ENCODE peak calls at places on chromosomes 5 and 9, in ten cellular contexts. U, M, C, P, I, J, R, A, T and V are unnamed samples. For H3K36me3 and H3K4me1, the result is how much of the 10 kb centered on the place peaks cover.

GRCh38 chr9:114321759-114322158 is 1.1 kb upstream of the ORM1 start:
- DNase-seq in U (no peak), M (no peak), C (peak), P (no peak), I (no peak), J (no peak), R (no peak), A (no peak), T (peak), V (no peak)

GRCh38 chr9:81906656-81907055 is 21.6 kb upstream of the SPATA31D4 start:
- DNase-seq in U (no peak), M (no peak), C (no peak), P (no peak), I (no peak), J (no peak), R (no peak), A (peak), T (no peak), V (no peak)

GRCh38 chr5:173823721-173824567 is 64.2 kb upstream of the CPEB4 start:
- DNase-seq in U (no peak), M (peak), C (no peak), P (no peak), I (peak), J (peak), R (no peak), A (peak), T (peak), V (no peak)

GRCh38 chr9:136826703-136827582 is 15.3 kb upstream of the AJM1 start:
- DNase-seq in U (no peak), M (no peak), C (peak), P (no peak), I (peak), J (no peak), R (peak), A (no peak), T (no peak), V (no peak)

GRCh38 chr9:108445431-108446018 is 410.3 kb downstream of the ACTL7B start:
- DNase-seq in U (no peak), M (no peak), C (no peak), P (no peak), I (no peak), J (no peak), R (no peak), A (no peak), T (no peak), V (no peak)

GRCh38 chr5:94901071-94901979 is 282.9 kb downstream of the SLF1 start:
- DNase-seq in U (no peak), M (no peak), C (no peak), P (no peak), I (no peak), J (peak), R (no peak), A (peak), T (peak), V (no peak)

GRCh38 chr9:87039809-87040392 is 92.6 kb upstream of the GAS1 start:
- DNase-seq in U (no peak), M (no peak), C (no peak), P (no peak), I (no peak), J (no peak), R (no peak), A (no peak), T (no peak), V (no peak)

GRCh38 chr9:132800038-132800648 is 77.9 kb downstream of the AK8 start:
- DNase-seq in U (peak), M (peak), C (peak), P (peak), I (peak), J (peak), R (peak), A (peak), T (peak), V (peak)

GRCh38 chr9:111904889-111905288 is 8.3 kb downstream of the UGCG start:
- DNase-seq in U (no peak), M (no peak), C (no peak), P (no peak), I (no peak), J (no peak), R (no peak), A (no peak), T (no peak), V (no peak)

GRCh38 chr9:33921967-33922895 is 105.3 kb downstream of the UBE2R2 start:
- DNase-seq in U (no peak), M (no peak), C (peak), P (peak), I (no peak), J (peak), R (no peak), A (peak), T (no peak), V (peak)

GRCh38 chr5:18281947-18282557 is 647.8 kb downstream of the TAF11L14 start:
- DNase-seq in U (no peak), M (no peak), C (no peak), P (no peak), I (no peak), J (peak), R (no peak), A (peak), T (peak), V (peak)

GRCh38 chr5:170636206-170636605 is 132.4 kb downstream of the KCNIP1 start:
- DNase-seq in U (no peak), M (no peak), C (peak), P (no peak), I (no peak), J (no peak), R (no peak), A (no peak), T (no peak), V (no peak)

GRCh38 chr9:136847065-136847826 is 2.0 kb upstream of the PHPT1 start:
- DNase-seq in U (peak), M (peak), C (no peak), P (no peak), I (peak), J (peak), R (peak), A (peak), T (no peak), V (peak)

GRCh38 chr5:173050791-173051190 is 5.4 kb upstream of the CREBRF start:
- DNase-seq in U (no peak), M (no peak), C (no peak), P (no peak), I (no peak), J (no peak), R (no peak), A (no peak), T (peak), V (no peak)

GRCh38 chr5:141105350-141105749 is 5.1 kb downstream of the PCDHB3 start:
- DNase-seq in U (no peak), M (no peak), C (no peak), P (no peak), I (no peak), J (no peak), R (no peak), A (no peak), T (no peak), V (no peak)

GRCh38 chr9:121048618-121049017 is 1.5 kb downstream of the C5 start:
- DNase-seq in U (no peak), M (no peak), C (no peak), P (no peak), I (no peak), J (no peak), R (no peak), A (peak), T (no peak), V (no peak)

DNA sequence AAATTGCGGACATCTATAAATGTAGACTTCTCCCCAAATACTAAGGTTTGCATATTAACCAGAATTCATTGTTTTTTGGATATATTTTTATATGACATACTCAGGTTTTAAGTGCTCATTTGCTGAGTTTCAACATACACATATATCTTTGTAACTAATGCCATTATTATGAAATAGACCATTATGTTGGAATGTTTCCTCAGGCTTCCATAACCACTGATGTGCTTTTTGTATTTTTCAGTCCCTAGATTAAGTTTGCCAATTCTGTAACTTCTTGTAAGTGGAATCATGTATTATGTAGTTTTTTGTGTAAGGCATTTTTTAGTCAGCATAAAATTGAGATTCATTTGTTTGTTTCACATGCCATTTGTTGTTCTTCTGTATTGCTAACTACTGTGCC is 32.1 kb downstream of the HSPA4 start:
- DNase-seq in U (no peak), M (no peak), C (no peak), P (no peak), I (no peak), J (no peak), R (no peak), A (no peak), T (no peak), V (no peak)
- H3K36me3 ChIP-seq in U (half or more), M (half or more), C (under half), P (half or more), I (under half), J (under half), R (half or more), A (under half), T (half or more), V (half or more)

DNA sequence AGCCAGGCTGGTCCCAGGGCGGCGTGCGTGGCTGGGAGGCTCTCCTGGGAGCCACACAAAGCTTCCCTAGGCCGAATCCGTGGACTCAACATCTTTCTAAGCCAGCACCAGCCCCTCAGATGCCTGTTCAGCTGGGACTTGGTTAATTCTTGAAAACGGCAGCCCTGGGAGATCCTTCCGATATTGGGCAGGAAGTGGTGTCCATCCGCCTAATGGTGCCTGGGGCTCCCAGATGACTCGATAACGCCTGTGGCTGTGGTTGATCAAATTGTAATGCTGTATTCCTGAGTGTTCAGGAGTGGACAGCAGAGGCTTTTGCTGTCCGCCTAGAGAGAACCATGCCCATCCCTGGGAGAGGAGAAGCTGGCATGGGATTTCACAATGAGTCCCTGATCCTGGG is 14.1 kb downstream of the KCNT1 start:
- DNase-seq in U (no peak), M (no peak), C (no peak), P (no peak), I (no peak), J (no peak), R (no peak), A (no peak), T (no peak), V (no peak)
- H3K4me1 ChIP-seq in U (under half), M (under half), C (under half), P (under half), I (under half), J (under half), R (under half), A (under half), T (under half), V (under half)

GRCh38 chr5:36175043-36175442 is 23.1 kb downstream of the SKP2 start:
- DNase-seq in U (no peak), M (no peak), C (no peak), P (no peak), I (no peak), J (no peak), R (no peak), A (no peak), T (no peak), V (no peak)
- H3K36me3 ChIP-seq in U (half or more), M (half or more), C (under half), P (half or more), I (under half), J (under half), R (half or more), A (under half), T (half or more), V (half or more)

DNA sequence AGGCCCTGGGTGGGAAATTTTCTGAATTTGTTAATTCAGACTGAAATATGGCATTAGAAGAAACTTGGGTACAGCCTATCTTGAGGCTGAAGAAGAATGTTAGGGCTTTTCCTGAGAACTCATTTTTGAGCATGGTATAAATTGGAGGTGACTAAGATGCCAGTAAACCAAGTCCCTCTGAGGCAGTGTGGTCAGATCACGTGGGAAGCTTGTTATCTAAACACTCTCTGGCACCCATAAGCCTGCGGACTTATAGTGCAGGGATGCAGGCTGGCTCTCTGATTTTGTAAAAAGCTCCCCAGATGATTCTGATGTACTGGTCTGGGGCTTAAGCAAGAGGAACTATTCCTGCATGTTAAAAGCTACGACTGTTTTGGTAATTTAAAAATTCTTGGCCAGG is 34.3 kb downstream of the MTMR12 start:
- DNase-seq in U (no peak), M (no peak), C (no peak), P (no peak), I (no peak), J (no peak), R (no peak), A (no peak), T (no peak), V (no peak)
- H3K4me1 ChIP-seq in U (half or more), M (half or more), C (under half), P (under half), I (half or more), J (under half), R (under half), A (under half), T (under half), V (under half)

DNA sequence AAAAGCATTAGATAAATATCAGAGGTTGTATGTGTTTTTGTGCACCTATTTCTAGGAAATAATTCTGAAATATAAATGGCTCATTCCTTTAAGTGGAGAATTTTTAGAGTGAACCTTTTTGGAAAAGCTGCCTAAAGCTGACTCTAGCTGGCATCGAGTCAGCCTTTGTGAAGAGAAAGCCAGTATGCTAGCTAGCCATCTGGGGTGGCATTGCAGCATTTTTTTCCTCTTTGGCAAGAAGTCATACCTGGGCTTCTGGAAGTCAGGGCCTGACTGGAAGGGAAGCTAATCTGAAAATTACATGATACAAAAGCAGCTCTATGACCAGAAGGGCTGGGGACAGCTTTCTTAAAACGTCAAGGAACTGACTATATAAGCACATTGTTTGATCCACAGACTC is 19.7 kb downstream of the ANP32B start:
- DNase-seq in U (no peak), M (peak), C (no peak), P (no peak), I (peak), J (no peak), R (no peak), A (no peak), T (no peak), V (no peak)
- H3K36me3 ChIP-seq in U (half or more), M (half or more), C (under half), P (half or more), I (under half), J (under half), R (half or more), A (half or more), T (half or more), V (half or more)

DNA sequence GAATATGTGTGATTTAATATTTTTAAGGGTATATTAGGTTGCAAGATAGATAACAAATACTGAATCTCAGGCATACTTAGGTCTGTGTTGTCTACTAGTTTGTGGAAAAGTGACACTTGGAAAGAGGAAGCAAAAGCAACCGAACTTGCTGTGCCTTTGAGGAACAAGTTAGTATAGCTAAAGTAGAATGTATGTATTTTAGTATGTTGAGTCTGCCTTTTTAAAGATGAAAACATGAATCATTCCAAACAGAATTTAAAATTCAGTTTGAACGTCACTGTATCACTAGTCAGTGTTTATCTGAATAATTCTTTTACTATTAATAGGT is 12.9 kb downstream of the TLE4 start:
- DNase-seq in U (no peak), M (no peak), C (no peak), P (no peak), I (no peak), J (no peak), R (no peak), A (no peak), T (no peak), V (no peak)
- H3K4me1 ChIP-seq in U (half or more), M (half or more), C (under half), P (under half), I (under half), J (under half), R (half or more), A (under half), T (under half), V (under half)

GRCh38 chr9:124497441-124497840 is 9.8 kb downstream of the NR5A1 start:
- DNase-seq in U (no peak), M (no peak), C (no peak), P (no peak), I (no peak), J (no peak), R (no peak), A (no peak), T (no peak), V (no peak)
- H3K36me3 ChIP-seq in U (under half), M (under half), C (under half), P (under half), I (under half), J (under half), R (under half), A (under half), T (under half), V (under half)

DNA sequence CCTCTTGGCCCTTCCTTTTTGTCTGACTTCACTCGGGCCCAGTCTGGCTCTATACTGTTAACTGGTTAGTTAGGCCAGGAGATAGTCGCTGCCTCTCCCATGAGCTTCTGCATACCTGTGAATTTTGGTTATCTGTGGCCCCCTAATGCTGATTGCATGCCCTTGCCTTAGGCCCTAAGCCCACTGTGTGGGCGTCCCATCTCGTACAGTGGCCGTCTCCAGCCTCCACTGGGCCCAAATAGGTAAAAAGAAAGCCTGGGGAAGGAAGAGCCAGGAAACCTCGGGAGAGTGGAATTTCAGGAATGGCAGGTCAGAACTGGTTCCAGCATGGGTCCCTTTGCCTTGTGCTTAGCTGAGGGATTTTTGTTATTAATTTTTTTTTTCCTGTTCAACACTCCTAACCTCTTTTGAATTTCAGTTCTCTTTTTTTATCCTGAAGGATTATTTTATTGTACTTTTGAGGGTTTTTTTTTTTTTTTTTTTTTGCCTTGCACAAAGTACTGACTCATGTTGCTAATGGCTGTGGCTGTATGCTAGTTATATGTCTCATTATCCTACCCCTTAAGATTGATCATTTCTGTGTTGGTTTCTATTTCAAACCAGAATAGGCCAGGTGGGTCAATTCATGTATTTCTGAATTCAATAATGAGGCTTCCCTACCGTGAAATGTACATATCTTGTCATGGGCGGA is 3.4 kb downstream of the PRRC2B start:
- DNase-seq in U (no peak), M (peak), C (no peak), P (no peak), I (peak), J (peak), R (no peak), A (peak), T (no peak), V (no peak)
- H3K4me1 ChIP-seq in U (half or more), M (half or more), C (under half), P (half or more), I (half or more), J (under half), R (half or more), A (under half), T (under half), V (half or more)

GRCh38 chr5:98060148-98060547 is 713.3 kb upstream of the RGMB start:
- DNase-seq in U (no peak), M (no peak), C (no peak), P (no peak), I (no peak), J (no peak), R (no peak), A (no peak), T (no peak), V (no peak)

GRCh38 chr5:98066910-98067309 is 706.6 kb upstream of the RGMB start:
- DNase-seq in U (no peak), M (no peak), C (no peak), P (no peak), I (no peak), J (no peak), R (no peak), A (peak), T (no peak), V (no peak)

GRCh38 chr5:98069876-98070512 is 703.5 kb upstream of the RGMB start:
- DNase-seq in U (no peak), M (no peak), C (no peak), P (no peak), I (no peak), J (no peak), R (no peak), A (no peak), T (no peak), V (no peak)

GRCh38 chr5:98064118-98064517 is 709.3 kb upstream of the RGMB start:
- DNase-seq in U (no peak), M (no peak), C (no peak), P (no peak), I (no peak), J (no peak), R (no peak), A (no peak), T (no peak), V (no peak)

GRCh38 chr5:98065261-98065909 is 708.1 kb upstream of the RGMB start:
- DNase-seq in U (no peak), M (no peak), C (no peak), P (no peak), I (no peak), J (no peak), R (no peak), A (peak), T (no peak), V (no peak)
- H3K36me3 ChIP-seq in U (under half), M (under half), C (under half), P (under half), I (under half), J (under half), R (under half), A (under half), T (under half), V (under half)